ENCODE peak calls at places on chromosome 11, in six cellular contexts. One of them, this sample, is unnamed.

GRCh38 chr11:75469785-75470405 is 36.9 kb upstream of the KLHL35 start:
- DNase-seq in midbrain: no peak
- DNase-seq in RPMI7951: no peak
- DNase-seq in AG09309: no peak
- DNase-seq in kidney epithelial cell: no peak
- DNase-seq in renal cortical epithelial cell: no peak
- DNase-seq in this sample: no peak

GRCh38 chr11:69832561-69833413 is 13.6 kb upstream of the FGF3 start:
- DNase-seq in AG09309: no peak
- DNase-seq in midbrain: no peak
- DNase-seq in kidney epithelial cell: no peak
- DNase-seq in renal cortical epithelial cell: no peak
- DNase-seq in RPMI7951: no peak
- DNase-seq in this sample: no peak

GRCh38 chr11:19919050-19919561 is 206.5 kb downstream of the NAV2 start:
- DNase-seq in renal cortical epithelial cell: peak; percentile 97
- DNase-seq in AG09309: peak; percentile 96
- DNase-seq in midbrain: no peak
- DNase-seq in RPMI7951: peak; percentile 97
- DNase-seq in kidney epithelial cell: peak; percentile 80
- DNase-seq in this sample: peak; percentile 81

GRCh38 chr11:64850979-64851567 is 6.6 kb upstream of the CDC42BPG start:
- DNase-seq in RPMI7951: peak; percentile 76
- DNase-seq in kidney epithelial cell: no peak
- DNase-seq in renal cortical epithelial cell: peak; percentile 38
- DNase-seq in midbrain: no peak
- DNase-seq in AG09309: no peak
- DNase-seq in this sample: no peak

GRCh38 chr11:119130662-119131061 is 9.3 kb downstream of the HINFP start:
- DNase-seq in renal cortical epithelial cell: no peak
- DNase-seq in kidney epithelial cell: no peak
- DNase-seq in AG09309: no peak
- DNase-seq in midbrain: no peak
- DNase-seq in RPMI7951: peak; percentile 21
- DNase-seq in this sample: no peak

GRCh38 chr11:45158210-45158644 is 11.8 kb downstream of the PRDM11 start:
- DNase-seq in renal cortical epithelial cell: no peak
- DNase-seq in kidney epithelial cell: no peak
- DNase-seq in AG09309: no peak
- DNase-seq in RPMI7951: no peak
- DNase-seq in midbrain: no peak
- DNase-seq in this sample: no peak

GRCh38 chr11:2542406-2542805 is 97.6 kb downstream of the KCNQ1 start:
- DNase-seq in AG09309: no peak
- DNase-seq in midbrain: no peak
- DNase-seq in kidney epithelial cell: no peak
- DNase-seq in RPMI7951: no peak
- DNase-seq in renal cortical epithelial cell: no peak
- DNase-seq in this sample: no peak

GRCh38 chr11:3879967-3880542 is 24.6 kb downstream of the STIM1 start:
- DNase-seq in midbrain: no peak
- DNase-seq in kidney epithelial cell: no peak
- DNase-seq in RPMI7951: no peak
- DNase-seq in AG09309: no peak
- DNase-seq in renal cortical epithelial cell: peak; percentile 99
- DNase-seq in this sample: no peak

GRCh38 chr11:70834277-70834940 is 418.0 kb downstream of the SHANK2 start:
- DNase-seq in renal cortical epithelial cell: no peak
- DNase-seq in kidney epithelial cell: no peak
- DNase-seq in RPMI7951: no peak
- DNase-seq in midbrain: no peak
- DNase-seq in AG09309: no peak
- DNase-seq in this sample: no peak

GRCh38 chr11:66419825-66420224 is 1.0 kb upstream of the NPAS4 start:
- DNase-seq in AG09309: no peak
- DNase-seq in kidney epithelial cell: no peak
- DNase-seq in midbrain: no peak
- DNase-seq in renal cortical epithelial cell: no peak
- DNase-seq in RPMI7951: no peak
- DNase-seq in this sample: no peak

GRCh38 chr11:84524422-84525051 is 1102.6 kb downstream of the DLG2 start:
- DNase-seq in kidney epithelial cell: no peak
- DNase-seq in AG09309: no peak
- DNase-seq in RPMI7951: no peak
- DNase-seq in midbrain: peak; percentile 21
- DNase-seq in renal cortical epithelial cell: peak; percentile 38
- DNase-seq in this sample: peak; percentile 3

GRCh38 chr11:123272565-123272964 is 77.5 kb upstream of the CLMP start:
- DNase-seq in midbrain: no peak
- DNase-seq in kidney epithelial cell: no peak
- DNase-seq in renal cortical epithelial cell: peak; percentile 38
- DNase-seq in RPMI7951: no peak
- DNase-seq in AG09309: no peak
- DNase-seq in this sample: no peak

GRCh38 chr11:66479741-66480115 is 506 bp upstream of the DPP3 start:
- DNase-seq in midbrain: no peak
- DNase-seq in AG09309: no peak
- DNase-seq in RPMI7951: no peak
- DNase-seq in kidney epithelial cell: peak; percentile 26
- DNase-seq in renal cortical epithelial cell: peak; percentile 71
- DNase-seq in this sample: no peak

GRCh38 chr11:128518493-128519207 is 68.7 kb downstream of the ETS1 start:
- DNase-seq in kidney epithelial cell: no peak
- DNase-seq in midbrain: no peak
- DNase-seq in RPMI7951: no peak
- DNase-seq in renal cortical epithelial cell: no peak
- DNase-seq in AG09309: no peak
- DNase-seq in this sample: no peak

GRCh38 chr11:32893947-32894827 is 1.6 kb downstream of the QSER1 start:
- DNase-seq in renal cortical epithelial cell: peak; percentile 89
- DNase-seq in midbrain: peak; percentile 22
- DNase-seq in RPMI7951: peak; percentile 80
- DNase-seq in AG09309: peak; percentile 29
- DNase-seq in kidney epithelial cell: peak; percentile 83
- DNase-seq in this sample: peak; percentile 64

GRCh38 chr11:46293616-46294015 is 16.2 kb downstream of the CREB3L1 start:
- DNase-seq in RPMI7951: peak; percentile 97
- DNase-seq in renal cortical epithelial cell: no peak
- DNase-seq in midbrain: no peak
- DNase-seq in AG09309: peak; percentile 95
- DNase-seq in kidney epithelial cell: no peak
- DNase-seq in this sample: peak; percentile 92

GRCh38 chr11:36069576-36070214 is 125.8 kb downstream of the LDLRAD3 start:
- DNase-seq in kidney epithelial cell: no peak
- DNase-seq in renal cortical epithelial cell: no peak
- DNase-seq in AG09309: no peak
- DNase-seq in RPMI7951: no peak
- DNase-seq in midbrain: peak; percentile 24
- DNase-seq in this sample: no peak

GRCh38 chr11:122093731-122094130 is 22.3 kb downstream of the BLID start:
- DNase-seq in kidney epithelial cell: no peak
- DNase-seq in RPMI7951: peak; percentile 78
- DNase-seq in midbrain: no peak
- DNase-seq in AG09309: no peak
- DNase-seq in renal cortical epithelial cell: no peak
- DNase-seq in this sample: no peak

GRCh38 chr11:57364851-57365660 is 15.9 kb downstream of the PRG3 start:
- DNase-seq in renal cortical epithelial cell: no peak
- DNase-seq in kidney epithelial cell: no peak
- DNase-seq in AG09309: no peak
- DNase-seq in midbrain: no peak
- DNase-seq in RPMI7951: no peak
- DNase-seq in this sample: no peak

GRCh38 chr11:10648896-10649295 is 44.7 kb downstream of the IRAG1 start:
- DNase-seq in midbrain: no peak
- DNase-seq in RPMI7951: no peak
- DNase-seq in kidney epithelial cell: no peak
- DNase-seq in AG09309: no peak
- DNase-seq in renal cortical epithelial cell: no peak
- DNase-seq in this sample: no peak

GRCh38 chr11:99638073-99638553 is 617.4 kb downstream of the CNTN5 start:
- DNase-seq in RPMI7951: no peak
- DNase-seq in renal cortical epithelial cell: no peak
- DNase-seq in kidney epithelial cell: no peak
- DNase-seq in AG09309: no peak
- DNase-seq in midbrain: no peak
- DNase-seq in this sample: no peak

GRCh38 chr11:77557553-77557952 is 32.2 kb upstream of the AQP11 start:
- DNase-seq in kidney epithelial cell: no peak
- DNase-seq in RPMI7951: peak; percentile 51
- DNase-seq in AG09309: no peak
- DNase-seq in midbrain: peak; percentile 36
- DNase-seq in renal cortical epithelial cell: no peak
- DNase-seq in this sample: peak; percentile 42

GRCh38 chr11:128784059-128784804 is 82.9 kb downstream of the KCNJ1 start:
- DNase-seq in RPMI7951: no peak
- DNase-seq in kidney epithelial cell: no peak
- DNase-seq in midbrain: no peak
- DNase-seq in AG09309: no peak
- DNase-seq in renal cortical epithelial cell: no peak
- DNase-seq in this sample: no peak

GRCh38 chr11:7353100-7353499 is 101.4 kb downstream of the SYT9 start:
- DNase-seq in midbrain: no peak
- DNase-seq in AG09309: no peak
- DNase-seq in RPMI7951: peak; percentile 5
- DNase-seq in kidney epithelial cell: no peak
- DNase-seq in renal cortical epithelial cell: peak; percentile 18
- DNase-seq in this sample: no peak

This sample was measured in myocyte.